ENCODE peak calls at places on chromosomes 2 and 18, in eight cellular contexts. B, H, D, U, Z, T, C and R are unnamed samples.

GRCh38 chr2:30522421-30522820 is 75.4 kb downstream of the LCLAT1 start:
- DNase-seq in Z (no peak), B (no peak), D (no peak), T (no peak), H (no peak), C (no peak), U (no peak), R (no peak)

GRCh38 chr2:204452464-204453023 is 92.7 kb upstream of the PARD3B start:
- DNase-seq in T (no peak), C (no peak), B (peak), U (no peak), H (peak), Z (peak), D (no peak), R (no peak)

GRCh38 chr2:180524458-180524857 is 455.9 kb upstream of the UBE2E3 start:
- DNase-seq in B (no peak), C (no peak), T (no peak), Z (no peak), H (peak), D (no peak), U (no peak), R (no peak)

GRCh38 chr2:61816480-61817355 is 37.1 kb downstream of the FAM161A start:
- DNase-seq in B (no peak), U (no peak), C (no peak), T (no peak), H (no peak), D (no peak), Z (no peak), R (no peak)

GRCh38 chr18:56815926-56816325 is 164.8 kb downstream of the WDR7 start:
- DNase-seq in U (no peak), T (no peak), Z (no peak), D (no peak), C (no peak), H (no peak), B (peak), R (no peak)

GRCh38 chr2:145652546-145652945 is 1132.6 kb upstream of the ZEB2 start:
- DNase-seq in Z (no peak), T (no peak), U (no peak), C (no peak), B (no peak), H (no peak), D (no peak), R (no peak)

GRCh38 chr2:138818479-138818878 is 38.3 kb upstream of the NXPH2 start:
- DNase-seq in D (no peak), Z (no peak), U (no peak), C (no peak), B (no peak), T (no peak), H (peak), R (no peak)

GRCh38 chr2:96091711-96092579 is 24.4 kb downstream of the ADRA2B start:
- DNase-seq in T (no peak), C (no peak), B (no peak), Z (no peak), H (no peak), U (no peak), D (no peak), R (peak)

GRCh38 chr2:33275689-33276444 is 200.6 kb upstream of the RASGRP3 start:
- DNase-seq in C (no peak), B (peak), D (no peak), T (peak), U (no peak), Z (peak), H (no peak), R (no peak)

GRCh38 chr2:129320288-129320687 is 659.2 kb upstream of the RAB6C start:
- DNase-seq in C (no peak), H (no peak), U (no peak), D (no peak), T (no peak), B (no peak), Z (no peak), R (no peak)

GRCh38 chr18:53971331-53971730 is 253.1 kb downstream of the MBD2 start:
- DNase-seq in Z (peak), U (no peak), H (no peak), D (no peak), B (no peak), C (no peak), T (no peak), R (no peak)

GRCh38 chr2:9232886-9233285 is 26.3 kb downstream of the ASAP2 start:
- DNase-seq in B (no peak), D (no peak), C (no peak), Z (no peak), H (peak), T (no peak), U (no peak), R (no peak)

GRCh38 chr18:75208055-75208835 is 694 bp downstream of the PTGR3 start:
- DNase-seq in B (no peak), T (peak), C (no peak), D (no peak), U (peak), Z (peak), H (no peak), R (peak)

GRCh38 chr18:32771871-32772499 is 838 bp downstream of the KLHL14 start:
- DNase-seq in D (no peak), T (no peak), C (no peak), H (no peak), Z (no peak), B (no peak), U (peak), R (no peak)

GRCh38 chr2:23757686-23758433 is 169.1 kb downstream of the ATAD2B start:
- DNase-seq in U (no peak), T (no peak), H (no peak), C (no peak), B (peak), D (no peak), Z (peak), R (no peak)

GRCh38 chr2:46036929-46037328 is 260.3 kb upstream of the EPAS1 start:
- DNase-seq in T (no peak), H (no peak), C (no peak), U (no peak), B (no peak), Z (peak), D (no peak), R (no peak)

GRCh38 chr2:186995092-186995491 is 146.1 kb upstream of the ZSWIM2 start:
- DNase-seq in U (no peak), C (no peak), H (no peak), D (no peak), Z (peak), T (no peak), B (no peak), R (no peak)

GRCh38 chr2:109238580-109238979 is 109.6 kb downstream of the SH3RF3 start:
- DNase-seq in D (no peak), U (peak), H (no peak), Z (peak), T (peak), C (no peak), B (peak), R (peak)

GRCh38 chr2:8554296-8554806 is 127.5 kb upstream of the ID2 start:
- DNase-seq in T (no peak), B (no peak), Z (no peak), U (no peak), H (no peak), D (no peak), C (no peak), R (no peak)

GRCh38 chr2:14424478-14425390 is 207.8 kb upstream of the LRATD1 start:
- DNase-seq in B (no peak), Z (no peak), T (no peak), U (no peak), D (no peak), C (no peak), H (no peak), R (no peak)

GRCh38 chr2:47506436-47506835 is 103.5 kb downstream of the MSH2 start:
- DNase-seq in B (no peak), H (no peak), Z (no peak), T (no peak), U (no peak), C (no peak), D (no peak), R (no peak)

GRCh38 chr2:175251425-175252041 is 70.0 kb upstream of the ATP5MC3 start:
- DNase-seq in U (peak), Z (no peak), B (peak), T (no peak), C (no peak), H (peak), D (no peak), R (no peak)

GRCh38 chr2:149313512-149313972 is 16.8 kb upstream of the LYPD6 start:
- DNase-seq in T (no peak), B (peak), U (peak), C (no peak), Z (peak), H (peak), D (no peak), R (no peak)

GRCh38 chr2:239910404-239910803 is 114.7 kb downstream of the NDUFA10 start:
- DNase-seq in Z (no peak), C (no peak), T (no peak), D (no peak), U (no peak), H (no peak), B (no peak), R (no peak)

GRCh38 chr18:21703241-21703820 is 1.2 kb downstream of the ABHD3 start:
- DNase-seq in H (peak), C (no peak), Z (no peak), D (no peak), T (no peak), U (peak), B (peak), R (no peak)

GRCh38 chr18:22363867-22364463 is 53.8 kb downstream of the CTAGE1 start:
- DNase-seq in B (no peak), H (no peak), T (no peak), C (no peak), D (no peak), U (no peak), Z (no peak), R (no peak)

GRCh38 chr2:84970956-84971798 is at the start of gene KCMF1:
- DNase-seq in D (peak), C (no peak), H (peak), U (peak), B (no peak), Z (peak), T (peak), R (peak)